ENCODE peak calls at places on chromosomes 16 and 17, in four cellular contexts. H is AG10803; M is HT1080; Y is stimulated activated effector memory CD8-positive, alpha-beta T cell treated with anti-CD3 and anti-CD28 coated beads, Interleukin-12 subunit alpha, Interleukin-12 subunit beta, amount 100 ng/mL, for 72 hours. Q is an unnamed sample.

GRCh38 chr16:67158637-67159600 is 790 bp downstream of the TRADD start:
- DNase-seq in Y (peak; percentile 70), M (peak; percentile 36), H (no peak), Q (peak; percentile 52)

GRCh38 chr16:1099224-1100083 is 3.4 kb upstream of the C1QTNF8 start:
- DNase-seq in H (no peak), M (no peak), Y (no peak), Q (no peak)

GRCh38 chr16:15961060-15961511 is 11.7 kb downstream of the ABCC1 start:
- DNase-seq in H (no peak), Y (peak; percentile 32), M (no peak), Q (peak; percentile 52)

GRCh38 chr16:84633622-84634021 is 14.7 kb upstream of the KLHL36 start:
- DNase-seq in H (no peak), Y (no peak), M (no peak), Q (no peak)

GRCh38 chr17:40168262-40168832 is 8.9 kb upstream of the RAPGEFL1 start:
- DNase-seq in Y (no peak), M (peak; percentile 60), H (peak; percentile 81), Q (peak; percentile 52)

GRCh38 chr17:7858487-7858832 is 657 bp downstream of the CYB5D1 start:
- DNase-seq in M (no peak), H (peak; percentile 58), Y (no peak), Q (peak; percentile 50)

GRCh38 chr16:10150906-10151305 is 31.3 kb downstream of the GRIN2A start:
- DNase-seq in M (peak; percentile 17), Y (no peak), H (no peak), Q (peak; percentile 72)

GRCh38 chr16:73190688-73191087 is 142.8 kb upstream of the ZFHX3 start:
- DNase-seq in M (no peak), H (no peak), Y (no peak), Q (no peak)

GRCh38 chr16:49027420-49027819 is 254.2 kb downstream of the CBLN1 start:
- DNase-seq in H (no peak), M (no peak), Y (no peak), Q (no peak)

GRCh38 chr17:43791589-43791988 is 11.4 kb downstream of the CFAP97D1 start:
- DNase-seq in H (peak; percentile 65), Y (no peak), M (peak; percentile 84), Q (peak; percentile 30)

GRCh38 chr17:3534881-3535252 is 22.7 kb downstream of the TRPV3 start:
- DNase-seq in M (peak; percentile 13), H (peak; percentile 70), Y (no peak), Q (peak; percentile 70)

GRCh38 chr17:49946964-49947584 is 21.9 kb upstream of the DLX4 start:
- DNase-seq in Y (no peak), H (no peak), M (no peak), Q (no peak)

GRCh38 chr17:2082003-2082862 is 27.3 kb downstream of the HIC1 start:
- DNase-seq in Y (no peak), H (peak; percentile 60), M (no peak), Q (no peak)

GRCh38 chr16:79751785-79752184 is 151.2 kb upstream of the MAF start:
- DNase-seq in Y (no peak), H (no peak), M (no peak), Q (no peak)

GRCh38 chr17:74860999-74861553 is 1.4 kb upstream of the GRIN2C start:
- DNase-seq in M (no peak), H (no peak), Y (no peak), Q (no peak)

GRCh38 chr16:23061669-23062068 is 87.6 kb downstream of the USP31 start:
- DNase-seq in H (peak; percentile 40), Y (no peak), M (peak; percentile 29), Q (peak; percentile 29)

GRCh38 chr17:44997733-44998520 is 29.8 kb upstream of the C1QL1 start:
- DNase-seq in Y (no peak), M (no peak), H (no peak), Q (no peak)

GRCh38 chr17:59848778-59849177 is 44.0 kb downstream of the TUBD1 start:
- DNase-seq in H (peak; percentile 94), Y (no peak), M (no peak), Q (peak; percentile 37)

GRCh38 chr17:32970281-32970680 is 21.4 kb upstream of the SPACA3 start:
- DNase-seq in H (peak; percentile 88), M (no peak), Y (no peak), Q (peak; percentile 39)

GRCh38 chr17:37147301-37147812 is 198.6 kb downstream of the AATF start:
- DNase-seq in Y (no peak), H (no peak), M (peak; percentile 75), Q (peak; percentile 19)

GRCh38 chr16:77289331-77289809 is 90.2 kb downstream of the SYCE1L start:
- DNase-seq in M (peak; percentile 91), H (peak; percentile 71), Y (no peak), Q (peak; percentile 59)

Q was measured in Daoy.